ENCODE peak calls at places on chromosomes 1 and 21, in nine cellular contexts. G, M, T, A, N, X, P, B and H are unnamed samples.

GRCh38 chr1:198086051-198086745 is 70.6 kb upstream of the NEK7 start:
- DNase-seq in G (no peak), M (no peak), T (no peak), A (no peak), N (no peak), X (no peak), P (no peak), B (no peak), H (no peak)

GRCh38 chr1:205486258-205486657 is 18.2 kb upstream of the CDK18 start:
- DNase-seq in G (no peak), M (no peak), T (no peak), A (no peak), N (no peak), X (no peak), P (no peak), B (no peak), H (no peak)

GRCh38 chr21:44293551-44294231 is 6.2 kb upstream of the PFKL start:
- DNase-seq in G (no peak), M (no peak), T (no peak), A (no peak), N (no peak), X (no peak), P (no peak), B (no peak), H (no peak)

GRCh38 chr1:71809085-71809484 is 473.3 kb downstream of the NEGR1 start:
- DNase-seq in G (no peak), M (no peak), T (no peak), A (no peak), N (no peak), X (no peak), P (no peak), B (no peak), H (no peak)

GRCh38 chr1:147890177-147890790 is 12.3 kb upstream of the GJA8 start:
- DNase-seq in G (peak; percentile 28), M (peak; percentile 70), T (peak; percentile 36), A (peak; percentile 74), N (no peak), X (peak; percentile 70), P (peak; percentile 86), B (peak; percentile 41), H (peak; percentile 40)

GRCh38 chr1:203776636-203777035 is 11.7 kb downstream of the LAX1 start:
- DNase-seq in G (no peak), M (no peak), T (no peak), A (no peak), N (no peak), X (no peak), P (no peak), B (peak; percentile 18), H (no peak)

GRCh38 chr21:43835861-43836260 is 29.2 kb upstream of the AGPAT3 start:
- DNase-seq in G (no peak), M (no peak), T (no peak), A (no peak), N (no peak), X (no peak), P (no peak), B (no peak), H (no peak)

GRCh38 chr1:168498159-168498609 is 45.6 kb downstream of the XCL2 start:
- DNase-seq in G (no peak), M (no peak), T (no peak), A (peak; percentile 45), N (peak; percentile 72), X (peak; percentile 29), P (no peak), B (peak; percentile 10), H (no peak)

GRCh38 chr21:45309069-45309521 is 21.4 kb upstream of the POFUT2 start:
- DNase-seq in G (peak; percentile 87), M (peak; percentile 71), T (peak; percentile 50), A (peak; percentile 83), N (peak; percentile 89), X (peak; percentile 86), P (peak; percentile 84), B (peak; percentile 60), H (no peak)

GRCh38 chr1:18803392-18803791 is 56.1 kb downstream of the TAS1R2 start:
- DNase-seq in G (no peak), M (no peak), T (no peak), A (no peak), N (no peak), X (no peak), P (no peak), B (no peak), H (no peak)

GRCh38 chr1:29505537-29506220 is 269.4 kb downstream of the PTPRU start:
- DNase-seq in G (no peak), M (no peak), T (no peak), A (no peak), N (no peak), X (no peak), P (peak; percentile 22), B (no peak), H (no peak)

GRCh38 chr1:1212780-1213152 is 1.2 kb downstream of the TNFRSF4 start:
- DNase-seq in G (no peak), M (no peak), T (peak; percentile 52), A (no peak), N (no peak), X (peak; percentile 29), P (no peak), B (peak; percentile 35), H (peak; percentile 28)

GRCh38 chr1:180674603-180675530 is 43.0 kb downstream of the XPR1 start:
- DNase-seq in G (no peak), M (no peak), T (no peak), A (peak; percentile 55), N (no peak), X (peak; percentile 48), P (no peak), B (no peak), H (no peak)

GRCh38 chr1:98906761-98907301 is 97.8 kb downstream of the PLPPR5 start:
- DNase-seq in G (no peak), M (no peak), T (no peak), A (peak; percentile 23), N (no peak), X (no peak), P (no peak), B (no peak), H (no peak)

GRCh38 chr1:81345110-81345509 is 455.6 kb upstream of the ADGRL2 start:
- DNase-seq in G (no peak), M (no peak), T (no peak), A (no peak), N (no peak), X (no peak), P (no peak), B (no peak), H (no peak)

GRCh38 chr1:81351864-81352263 is 448.9 kb upstream of the ADGRL2 start:
- DNase-seq in G (no peak), M (no peak), T (no peak), A (no peak), N (no peak), X (no peak), P (no peak), B (no peak), H (no peak)

DNA sequence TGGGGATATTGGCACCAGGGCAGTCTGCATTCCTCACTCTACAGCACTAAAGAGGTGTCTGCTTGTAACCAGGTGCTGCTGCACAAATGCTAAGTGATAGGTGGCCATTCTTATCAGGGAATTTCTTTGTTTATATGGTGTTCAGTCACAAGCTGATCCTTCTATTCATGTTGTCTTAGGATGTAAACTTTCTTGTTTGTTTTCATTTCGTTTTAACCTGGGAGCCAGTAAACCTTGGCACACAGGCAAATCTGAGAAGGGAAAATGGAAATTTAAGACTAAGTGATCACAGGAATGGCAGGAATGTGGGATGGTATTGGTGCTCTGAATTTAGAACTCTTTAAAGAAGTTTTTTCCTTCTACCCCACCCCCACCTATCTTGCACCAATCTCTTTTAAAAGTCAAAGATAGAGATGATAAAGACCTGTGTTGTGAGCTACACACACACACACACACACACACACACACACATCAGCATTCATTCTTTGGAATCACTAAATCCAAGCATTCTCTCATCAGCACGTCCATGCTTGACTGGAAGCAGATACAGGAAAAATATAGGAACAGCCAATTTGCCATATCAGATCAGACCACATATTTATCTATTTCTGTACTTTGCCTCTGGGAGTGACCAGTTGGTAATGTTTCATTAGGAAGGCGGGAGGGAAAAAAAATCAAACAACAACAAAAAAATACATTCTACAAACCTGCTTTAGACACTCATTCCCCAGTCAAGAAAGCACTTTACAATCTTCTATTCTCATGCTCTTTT is 451.4 kb upstream of the ADGRL2 start:
- DNase-seq in G (no peak), M (no peak), T (no peak), A (no peak), N (no peak), X (no peak), P (peak; percentile 42), B (no peak), H (no peak)
- TF ChIP-seq CTCF in G (no peak), M (no peak), T (no peak), A (no peak), N (no peak), X (no peak), P (no peak), B (no peak), H (no peak)

DNA sequence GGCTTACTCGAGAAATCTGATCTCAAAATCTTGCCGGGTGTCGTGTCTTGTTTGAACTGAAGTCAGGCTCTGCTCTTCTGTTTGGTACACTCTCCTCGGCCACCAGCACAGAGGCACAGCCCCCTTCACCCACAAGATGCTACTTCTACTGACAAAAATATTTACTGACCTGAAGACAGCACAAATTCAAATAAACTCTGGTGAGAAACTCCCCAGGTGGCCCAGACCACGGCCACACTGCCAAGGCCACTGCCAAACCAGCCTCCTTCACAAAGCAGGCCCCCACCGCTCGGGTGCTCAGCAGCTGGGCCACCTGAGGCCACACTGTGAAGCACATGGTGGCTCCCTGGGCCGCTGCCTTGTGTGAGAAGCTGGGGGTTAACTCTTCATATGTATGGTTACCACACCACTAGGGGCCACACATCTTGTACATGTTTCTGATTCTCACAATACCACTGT is 80.6 kb downstream of the TGFBR3 start:
- DNase-seq in G (no peak), M (no peak), T (no peak), A (no peak), N (no peak), X (no peak), P (no peak), B (peak; percentile 90), H (no peak)
- TF ChIP-seq CTCF in G (no peak), M (no peak), T (no peak), A (peak; percentile 11), N (no peak), X (no peak), P (no peak), B (peak; percentile 16), H (no peak)

GRCh38 chr1:42479621-42480020 is 16.5 kb downstream of the CCDC30 start:
- DNase-seq in G (no peak), M (no peak), T (no peak), A (peak; percentile 17), N (no peak), X (peak; percentile 26), P (peak; percentile 45), B (no peak), H (no peak)
- TF ChIP-seq CTCF in G (no peak), M (no peak), T (peak; percentile 36), A (peak; percentile 17), N (no peak), X (peak; percentile 22), P (peak; percentile 56), B (no peak), H (no peak)

DNA sequence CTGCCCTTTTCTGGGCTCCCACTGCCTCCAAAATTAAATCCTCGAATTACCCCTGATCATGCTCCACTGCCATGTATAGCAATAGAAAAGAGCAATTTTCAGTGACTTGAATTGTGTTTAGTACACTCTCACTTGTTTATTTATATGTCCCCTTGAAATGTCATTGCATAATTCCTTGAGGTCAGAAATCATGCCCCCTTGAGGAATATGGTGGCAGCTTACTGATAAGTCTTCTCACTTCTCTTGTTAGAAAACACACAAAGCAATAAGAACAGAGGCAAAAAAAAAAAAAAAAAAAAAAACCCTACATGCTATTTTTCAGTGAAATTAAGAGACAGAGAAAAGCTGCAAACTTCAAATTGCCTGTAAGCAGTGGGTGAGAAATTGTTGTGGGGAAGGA is 37.5 kb downstream of the GPR88 start:
- DNase-seq in G (no peak), M (no peak), T (no peak), A (no peak), N (no peak), X (no peak), P (no peak), B (no peak), H (no peak)
- TF ChIP-seq CTCF in G (no peak), M (no peak), T (no peak), A (no peak), N (no peak), X (no peak), P (peak; percentile 38), B (no peak), H (no peak)